ENCODE peak calls at places on chromosomes 4 and X, in seven cellular contexts. One of them, this sample, is unnamed.

GRCh38 chrX:7514871-7515599 is 327.9 kb upstream of the VCX start:
- DNase-seq in HCT116: no peak
- DNase-seq in sigmoid colon: no peak
- DNase-seq in germinal center: no peak
- DNase-seq in AG08396: peak; percentile 7
- DNase-seq in stimulated activated CD8-positive, alpha-beta memory T cell treated with anti-CD3 and anti-CD28 coated beads, Interleukin-15, amount 100 ng/mL, for 4 hours: no peak
- DNase-seq in iPS-NIHi11: no peak
- DNase-seq in this sample: no peak

GRCh38 chrX:119826399-119826959 is 26.3 kb downstream of the UPF3B start:
- DNase-seq in HCT116: no peak
- DNase-seq in sigmoid colon: no peak
- DNase-seq in germinal center: no peak
- DNase-seq in AG08396: no peak
- DNase-seq in stimulated activated CD8-positive, alpha-beta memory T cell treated with anti-CD3 and anti-CD28 coated beads, Interleukin-15, amount 100 ng/mL, for 4 hours: no peak
- DNase-seq in iPS-NIHi11: no peak
- DNase-seq in this sample: no peak

GRCh38 chr4:19947349-19947748 is 304.4 kb upstream of the SLIT2 start:
- DNase-seq in HCT116: no peak
- DNase-seq in sigmoid colon: no peak
- DNase-seq in germinal center: no peak
- DNase-seq in AG08396: peak; percentile 23
- DNase-seq in stimulated activated CD8-positive, alpha-beta memory T cell treated with anti-CD3 and anti-CD28 coated beads, Interleukin-15, amount 100 ng/mL, for 4 hours: no peak
- DNase-seq in iPS-NIHi11: no peak
- DNase-seq in this sample: no peak

GRCh38 chrX:130120321-130120731 is 10.0 kb upstream of the ELF4 start:
- DNase-seq in HCT116: no peak
- DNase-seq in sigmoid colon: no peak
- DNase-seq in germinal center: peak; percentile 51
- DNase-seq in AG08396: no peak
- DNase-seq in stimulated activated CD8-positive, alpha-beta memory T cell treated with anti-CD3 and anti-CD28 coated beads, Interleukin-15, amount 100 ng/mL, for 4 hours: no peak
- DNase-seq in iPS-NIHi11: peak; percentile 56
- DNase-seq in this sample: peak; percentile 63

GRCh38 chr4:172858731-172859230 is 309.8 kb upstream of the GALNT7 start:
- DNase-seq in HCT116: no peak
- DNase-seq in sigmoid colon: no peak
- DNase-seq in germinal center: no peak
- DNase-seq in AG08396: no peak
- DNase-seq in stimulated activated CD8-positive, alpha-beta memory T cell treated with anti-CD3 and anti-CD28 coated beads, Interleukin-15, amount 100 ng/mL, for 4 hours: no peak
- DNase-seq in iPS-NIHi11: no peak
- DNase-seq in this sample: no peak

GRCh38 chr4:10212400-10212799 is 95.8 kb upstream of the WDR1 start:
- DNase-seq in HCT116: no peak
- DNase-seq in sigmoid colon: no peak
- DNase-seq in germinal center: no peak
- DNase-seq in AG08396: no peak
- DNase-seq in stimulated activated CD8-positive, alpha-beta memory T cell treated with anti-CD3 and anti-CD28 coated beads, Interleukin-15, amount 100 ng/mL, for 4 hours: no peak
- DNase-seq in iPS-NIHi11: no peak
- DNase-seq in this sample: no peak

GRCh38 chr4:183544109-183544508 is 39.3 kb downstream of the ING2 start:
- DNase-seq in HCT116: no peak
- DNase-seq in sigmoid colon: no peak
- DNase-seq in germinal center: no peak
- DNase-seq in AG08396: no peak
- DNase-seq in stimulated activated CD8-positive, alpha-beta memory T cell treated with anti-CD3 and anti-CD28 coated beads, Interleukin-15, amount 100 ng/mL, for 4 hours: no peak
- DNase-seq in iPS-NIHi11: no peak
- DNase-seq in this sample: no peak

GRCh38 chr4:15457401-15458201 is 12.1 kb upstream of the CC2D2A start:
- DNase-seq in HCT116: no peak
- DNase-seq in sigmoid colon: no peak
- DNase-seq in germinal center: peak; percentile 49
- DNase-seq in AG08396: peak; percentile 29
- DNase-seq in stimulated activated CD8-positive, alpha-beta memory T cell treated with anti-CD3 and anti-CD28 coated beads, Interleukin-15, amount 100 ng/mL, for 4 hours: no peak
- DNase-seq in iPS-NIHi11: peak; percentile 51
- DNase-seq in this sample: peak; percentile 46

GRCh38 chrX:136170109-136170800 is 22.9 kb downstream of the FHL1 start:
- DNase-seq in HCT116: no peak
- DNase-seq in sigmoid colon: peak; percentile 75
- DNase-seq in germinal center: no peak
- DNase-seq in AG08396: no peak
- DNase-seq in stimulated activated CD8-positive, alpha-beta memory T cell treated with anti-CD3 and anti-CD28 coated beads, Interleukin-15, amount 100 ng/mL, for 4 hours: no peak
- DNase-seq in iPS-NIHi11: no peak
- DNase-seq in this sample: no peak

GRCh38 chr4:3266076-3266475 is 17.1 kb downstream of the MSANTD1 start:
- DNase-seq in HCT116: no peak
- DNase-seq in sigmoid colon: peak; percentile 27
- DNase-seq in germinal center: no peak
- DNase-seq in AG08396: no peak
- DNase-seq in stimulated activated CD8-positive, alpha-beta memory T cell treated with anti-CD3 and anti-CD28 coated beads, Interleukin-15, amount 100 ng/mL, for 4 hours: no peak
- DNase-seq in iPS-NIHi11: peak; percentile 1
- DNase-seq in this sample: no peak

GRCh38 chr4:138927065-138927464 is 88.5 kb upstream of the NOCT start:
- DNase-seq in HCT116: no peak
- DNase-seq in sigmoid colon: no peak
- DNase-seq in germinal center: no peak
- DNase-seq in AG08396: no peak
- DNase-seq in stimulated activated CD8-positive, alpha-beta memory T cell treated with anti-CD3 and anti-CD28 coated beads, Interleukin-15, amount 100 ng/mL, for 4 hours: no peak
- DNase-seq in iPS-NIHi11: no peak
- DNase-seq in this sample: no peak

GRCh38 chr4:76748649-76749048 is 149.3 kb downstream of the SOWAHB start:
- DNase-seq in HCT116: no peak
- DNase-seq in sigmoid colon: no peak
- DNase-seq in germinal center: peak; percentile 36
- DNase-seq in AG08396: no peak
- DNase-seq in stimulated activated CD8-positive, alpha-beta memory T cell treated with anti-CD3 and anti-CD28 coated beads, Interleukin-15, amount 100 ng/mL, for 4 hours: no peak
- DNase-seq in iPS-NIHi11: no peak
- DNase-seq in this sample: peak; percentile 51

GRCh38 chr4:66178901-66179300 is 508.6 kb upstream of the EPHA5 start:
- DNase-seq in HCT116: no peak
- DNase-seq in sigmoid colon: no peak
- DNase-seq in germinal center: no peak
- DNase-seq in AG08396: no peak
- DNase-seq in stimulated activated CD8-positive, alpha-beta memory T cell treated with anti-CD3 and anti-CD28 coated beads, Interleukin-15, amount 100 ng/mL, for 4 hours: no peak
- DNase-seq in iPS-NIHi11: peak; percentile 10
- DNase-seq in this sample: peak; percentile 74

This sample was measured in neural progenitor cell.